ENCODE peak calls at places on chromosome 12, in six cellular contexts. One of them, this sample, is unnamed.

GRCh38 chr12:45705404-45705803 is 24.1 kb upstream of the ARID2 start:
- DNase-seq in transverse colon: no peak
- DNase-seq in fibroblast of the aortic adventitia: no peak
- DNase-seq in PC-3: no peak
- DNase-seq in lower lobe of right lung: no peak
- DNase-seq in HFF-Myc: no peak
- DNase-seq in this sample: no peak

GRCh38 chr12:65875635-65876034 is 51.4 kb downstream of the HMGA2 start:
- DNase-seq in HFF-Myc: no peak
- DNase-seq in fibroblast of the aortic adventitia: peak
- DNase-seq in PC-3: no peak
- DNase-seq in transverse colon: no peak
- DNase-seq in lower lobe of right lung: no peak
- DNase-seq in this sample: no peak

GRCh38 chr12:120843472-120843871 is 60.7 kb downstream of the SPPL3 start:
- DNase-seq in PC-3: no peak
- DNase-seq in fibroblast of the aortic adventitia: no peak
- DNase-seq in transverse colon: no peak
- DNase-seq in HFF-Myc: no peak
- DNase-seq in lower lobe of right lung: no peak
- DNase-seq in this sample: no peak

GRCh38 chr12:124597041-124597440 is 29.6 kb upstream of the NCOR2 start:
- DNase-seq in transverse colon: no peak
- DNase-seq in HFF-Myc: no peak
- DNase-seq in PC-3: no peak
- DNase-seq in fibroblast of the aortic adventitia: no peak
- DNase-seq in lower lobe of right lung: no peak
- DNase-seq in this sample: no peak

GRCh38 chr12:115103884-115104883 is 420.2 kb upstream of the TBX3 start:
- DNase-seq in transverse colon: no peak
- DNase-seq in fibroblast of the aortic adventitia: peak
- DNase-seq in PC-3: no peak
- DNase-seq in HFF-Myc: no peak
- DNase-seq in lower lobe of right lung: no peak
- DNase-seq in this sample: peak

GRCh38 chr12:26906704-26907103 is 31.1 kb downstream of the INTS13 start:
- DNase-seq in PC-3: no peak
- DNase-seq in transverse colon: no peak
- DNase-seq in fibroblast of the aortic adventitia: no peak
- DNase-seq in HFF-Myc: no peak
- DNase-seq in lower lobe of right lung: no peak
- DNase-seq in this sample: no peak

GRCh38 chr12:105547786-105548185 is 217.3 kb downstream of the C12orf75 start:
- DNase-seq in PC-3: peak
- DNase-seq in lower lobe of right lung: no peak
- DNase-seq in transverse colon: no peak
- DNase-seq in fibroblast of the aortic adventitia: no peak
- DNase-seq in HFF-Myc: no peak
- DNase-seq in this sample: no peak

GRCh38 chr12:89538902-89539301 is 13.1 kb upstream of the POC1B start:
- DNase-seq in fibroblast of the aortic adventitia: no peak
- DNase-seq in lower lobe of right lung: no peak
- DNase-seq in PC-3: no peak
- DNase-seq in HFF-Myc: no peak
- DNase-seq in transverse colon: no peak
- DNase-seq in this sample: no peak

GRCh38 chr12:117124421-117125274 is 25.4 kb upstream of the TESC start:
- DNase-seq in lower lobe of right lung: no peak
- DNase-seq in PC-3: peak
- DNase-seq in fibroblast of the aortic adventitia: no peak
- DNase-seq in transverse colon: no peak
- DNase-seq in HFF-Myc: no peak
- DNase-seq in this sample: no peak

GRCh38 chr12:96425973-96426372 is 25.7 kb upstream of the CDK17 start:
- DNase-seq in HFF-Myc: no peak
- DNase-seq in transverse colon: no peak
- DNase-seq in fibroblast of the aortic adventitia: peak
- DNase-seq in PC-3: peak
- DNase-seq in lower lobe of right lung: no peak
- DNase-seq in this sample: no peak

GRCh38 chr12:3168775-3169221 is 91.6 kb downstream of the TSPAN9 start:
- DNase-seq in transverse colon: no peak
- DNase-seq in PC-3: peak
- DNase-seq in lower lobe of right lung: no peak
- DNase-seq in fibroblast of the aortic adventitia: peak
- DNase-seq in HFF-Myc: peak
- DNase-seq in this sample: no peak

GRCh38 chr12:3578557-3578956 is 87.6 kb downstream of the PRMT8 start:
- DNase-seq in HFF-Myc: no peak
- DNase-seq in fibroblast of the aortic adventitia: no peak
- DNase-seq in transverse colon: no peak
- DNase-seq in lower lobe of right lung: no peak
- DNase-seq in PC-3: no peak
- DNase-seq in this sample: no peak

GRCh38 chr12:93572712-93573551 is 457 bp downstream of the SOCS2 start:
- DNase-seq in lower lobe of right lung: peak
- DNase-seq in HFF-Myc: no peak
- DNase-seq in PC-3: peak
- DNase-seq in fibroblast of the aortic adventitia: peak
- DNase-seq in transverse colon: peak
- DNase-seq in this sample: peak

GRCh38 chr12:96878704-96879103 is 28.4 kb upstream of the NEDD1 start:
- DNase-seq in fibroblast of the aortic adventitia: peak
- DNase-seq in PC-3: peak
- DNase-seq in lower lobe of right lung: no peak
- DNase-seq in HFF-Myc: no peak
- DNase-seq in transverse colon: no peak
- DNase-seq in this sample: no peak

GRCh38 chr12:39272934-39273770 is 169.8 kb downstream of the KIF21A start:
- DNase-seq in fibroblast of the aortic adventitia: peak
- DNase-seq in lower lobe of right lung: no peak
- DNase-seq in transverse colon: peak
- DNase-seq in PC-3: peak
- DNase-seq in HFF-Myc: peak
- DNase-seq in this sample: no peak

GRCh38 chr12:27610380-27610779 is 85.9 kb upstream of the REP15 start:
- DNase-seq in transverse colon: no peak
- DNase-seq in fibroblast of the aortic adventitia: peak
- DNase-seq in PC-3: peak
- DNase-seq in lower lobe of right lung: no peak
- DNase-seq in HFF-Myc: no peak
- DNase-seq in this sample: no peak

GRCh38 chr12:130879781-130880389 is 8.0 kb downstream of the RAN start:
- DNase-seq in PC-3: no peak
- DNase-seq in fibroblast of the aortic adventitia: no peak
- DNase-seq in lower lobe of right lung: no peak
- DNase-seq in transverse colon: no peak
- DNase-seq in HFF-Myc: no peak
- DNase-seq in this sample: no peak

GRCh38 chr12:66329941-66330340 is 27.6 kb downstream of the HELB start:
- DNase-seq in transverse colon: no peak
- DNase-seq in HFF-Myc: no peak
- DNase-seq in PC-3: no peak
- DNase-seq in fibroblast of the aortic adventitia: peak
- DNase-seq in lower lobe of right lung: no peak
- DNase-seq in this sample: no peak

GRCh38 chr12:11836282-11836963 is 186.9 kb downstream of the ETV6 start:
- DNase-seq in HFF-Myc: no peak
- DNase-seq in PC-3: no peak
- DNase-seq in transverse colon: peak
- DNase-seq in fibroblast of the aortic adventitia: no peak
- DNase-seq in lower lobe of right lung: peak
- DNase-seq in this sample: no peak

GRCh38 chr12:94753071-94753779 is 102.9 kb upstream of the TMCC3 start:
- DNase-seq in PC-3: no peak
- DNase-seq in lower lobe of right lung: no peak
- DNase-seq in fibroblast of the aortic adventitia: peak
- DNase-seq in transverse colon: no peak
- DNase-seq in HFF-Myc: no peak
- DNase-seq in this sample: no peak

GRCh38 chr12:88752183-88752582 is 171.9 kb upstream of the KITLG start:
- DNase-seq in PC-3: no peak
- DNase-seq in fibroblast of the aortic adventitia: no peak
- DNase-seq in HFF-Myc: no peak
- DNase-seq in lower lobe of right lung: no peak
- DNase-seq in transverse colon: no peak
- DNase-seq in this sample: no peak

GRCh38 chr12:115873416-115874082 is 403.9 kb downstream of the MED13L start:
- DNase-seq in lower lobe of right lung: no peak
- DNase-seq in transverse colon: no peak
- DNase-seq in fibroblast of the aortic adventitia: no peak
- DNase-seq in PC-3: peak
- DNase-seq in HFF-Myc: no peak
- DNase-seq in this sample: no peak

GRCh38 chr12:132071837-132072384 is 72.2 kb downstream of the DDX51 start:
- DNase-seq in HFF-Myc: no peak
- DNase-seq in lower lobe of right lung: no peak
- DNase-seq in transverse colon: no peak
- DNase-seq in PC-3: no peak
- DNase-seq in fibroblast of the aortic adventitia: no peak
- DNase-seq in this sample: no peak

GRCh38 chr12:63294327-63294632 is 143.3 kb upstream of the AVPR1A start:
- DNase-seq in transverse colon: no peak
- DNase-seq in lower lobe of right lung: no peak
- DNase-seq in PC-3: peak
- DNase-seq in fibroblast of the aortic adventitia: peak
- DNase-seq in HFF-Myc: peak
- DNase-seq in this sample: no peak

GRCh38 chr12:111355181-111355925 is 13.5 kb downstream of the PHETA1 start:
- DNase-seq in lower lobe of right lung: no peak
- DNase-seq in HFF-Myc: no peak
- DNase-seq in fibroblast of the aortic adventitia: no peak
- DNase-seq in transverse colon: no peak
- DNase-seq in PC-3: no peak
- DNase-seq in this sample: no peak

GRCh38 chr12:124637586-124637985 is 70.2 kb upstream of the NCOR2 start:
- DNase-seq in transverse colon: no peak
- DNase-seq in fibroblast of the aortic adventitia: no peak
- DNase-seq in HFF-Myc: no peak
- DNase-seq in lower lobe of right lung: no peak
- DNase-seq in PC-3: peak
- DNase-seq in this sample: no peak

GRCh38 chr12:19847294-19848059 is 408.2 kb downstream of the AEBP2 start:
- DNase-seq in PC-3: no peak
- DNase-seq in transverse colon: no peak
- DNase-seq in lower lobe of right lung: no peak
- DNase-seq in fibroblast of the aortic adventitia: peak
- DNase-seq in HFF-Myc: no peak
- DNase-seq in this sample: peak

GRCh38 chr12:66361703-66362102 is 59.4 kb downstream of the HELB start:
- DNase-seq in PC-3: no peak
- DNase-seq in HFF-Myc: no peak
- DNase-seq in transverse colon: no peak
- DNase-seq in fibroblast of the aortic adventitia: no peak
- DNase-seq in lower lobe of right lung: no peak
- DNase-seq in this sample: no peak

GRCh38 chr12:61848893-61849292 is 411.3 kb upstream of the USP15 start:
- DNase-seq in fibroblast of the aortic adventitia: no peak
- DNase-seq in transverse colon: no peak
- DNase-seq in HFF-Myc: no peak
- DNase-seq in lower lobe of right lung: no peak
- DNase-seq in PC-3: no peak
- DNase-seq in this sample: no peak

GRCh38 chr12:17640615-17641014 is 449.4 kb downstream of the RERGL start:
- DNase-seq in HFF-Myc: no peak
- DNase-seq in transverse colon: no peak
- DNase-seq in lower lobe of right lung: no peak
- DNase-seq in PC-3: no peak
- DNase-seq in fibroblast of the aortic adventitia: no peak
- DNase-seq in this sample: no peak

DNA sequence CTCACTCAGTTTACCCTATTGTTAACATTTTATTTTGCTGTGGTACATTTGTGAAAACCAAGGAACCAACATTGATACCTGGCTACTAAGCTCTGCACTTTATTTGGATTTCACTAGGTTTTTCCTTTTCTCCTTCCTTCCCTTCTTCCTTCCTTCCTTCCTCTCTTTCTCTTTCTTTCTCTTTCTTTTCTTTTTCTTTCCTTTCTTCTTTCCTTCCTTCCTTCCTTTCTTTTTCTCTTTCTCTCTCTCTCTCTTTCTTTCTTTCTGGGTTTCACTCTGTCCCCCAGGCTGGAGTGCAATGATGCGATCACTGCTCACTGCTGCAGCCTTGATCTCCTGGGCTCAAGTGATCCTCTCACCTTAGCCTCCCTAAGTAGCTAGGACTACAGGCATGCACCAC is 29.1 kb upstream of the TMEM263 start:
- DNase-seq in fibroblast of the aortic adventitia: no peak
- DNase-seq in HFF-Myc: no peak
- DNase-seq in PC-3: no peak
- DNase-seq in transverse colon: no peak
- DNase-seq in lower lobe of right lung: no peak
- DNase-seq in this sample: no peak
- TF ChIP-seq CTCF in fibroblast of the aortic adventitia: no peak
- TF ChIP-seq CTCF in HFF-Myc: no peak
- TF ChIP-seq CTCF in PC-3: no peak
- TF ChIP-seq CTCF in transverse colon: no peak
- TF ChIP-seq CTCF in lower lobe of right lung: no peak
- TF ChIP-seq CTCF in this sample: no peak

GRCh38 chr12:83451189-83451588 is 764.5 kb downstream of the TMTC2 start:
- DNase-seq in HFF-Myc: no peak
- DNase-seq in PC-3: no peak
- DNase-seq in transverse colon: no peak
- DNase-seq in lower lobe of right lung: no peak
- DNase-seq in fibroblast of the aortic adventitia: no peak
- DNase-seq in this sample: no peak
- TF ChIP-seq CTCF in HFF-Myc: no peak
- TF ChIP-seq CTCF in PC-3: peak
- TF ChIP-seq CTCF in transverse colon: no peak
- TF ChIP-seq CTCF in lower lobe of right lung: no peak
- TF ChIP-seq CTCF in fibroblast of the aortic adventitia: no peak
- TF ChIP-seq CTCF in this sample: no peak

GRCh38 chr12:126792411-126792810 is 1474.6 kb upstream of the TMEM132C start:
- DNase-seq in lower lobe of right lung: no peak
- DNase-seq in PC-3: no peak
- DNase-seq in transverse colon: no peak
- DNase-seq in fibroblast of the aortic adventitia: no peak
- DNase-seq in HFF-Myc: no peak
- DNase-seq in this sample: no peak
- TF ChIP-seq CTCF in lower lobe of right lung: no peak
- TF ChIP-seq CTCF in PC-3: no peak
- TF ChIP-seq CTCF in transverse colon: no peak
- TF ChIP-seq CTCF in fibroblast of the aortic adventitia: no peak
- TF ChIP-seq CTCF in HFF-Myc: no peak
- TF ChIP-seq CTCF in this sample: no peak

GRCh38 chr12:5507536-5507935 is 75.6 kb downstream of the NTF3 start:
- DNase-seq in HFF-Myc: no peak
- DNase-seq in transverse colon: no peak
- DNase-seq in lower lobe of right lung: no peak
- DNase-seq in fibroblast of the aortic adventitia: no peak
- DNase-seq in PC-3: no peak
- DNase-seq in this sample: no peak
- TF ChIP-seq CTCF in HFF-Myc: no peak
- TF ChIP-seq CTCF in transverse colon: no peak
- TF ChIP-seq CTCF in lower lobe of right lung: no peak
- TF ChIP-seq CTCF in fibroblast of the aortic adventitia: no peak
- TF ChIP-seq CTCF in PC-3: no peak
- TF ChIP-seq CTCF in this sample: no peak

This sample was measured in left ventricle myocardium inferior.